ENCODE peak calls at places on chromosomes 4 and X, in four cellular contexts. U is neuronal stem cell, H is mesendoderm, Q is fibroblast of pulmonary artery. K is an unnamed sample.

GRCh38 chr4:6002926-6003325 is 15.3 kb downstream of the C4orf50 start:
- DNase-seq in H (no peak), Q (no peak), U (no peak), K (no peak)

GRCh38 chrX:82757614-82758013 is 750.5 kb upstream of the POU3F4 start:
- DNase-seq in H (no peak), Q (peak; percentile 2), U (no peak), K (no peak)

GRCh38 chrX:53263597-53264094 is 17.7 kb downstream of the IQSEC2 start:
- DNase-seq in U (no peak), H (peak; percentile 55), Q (peak; percentile 44), K (no peak)

GRCh38 chr4:100118213-100118612 is 72.1 kb downstream of the DDIT4L start:
- DNase-seq in H (no peak), U (no peak), Q (peak; percentile 14), K (no peak)

GRCh38 chr4:78267790-78268189 is 210.7 kb downstream of the FRAS1 start:
- DNase-seq in H (no peak), U (no peak), Q (no peak), K (no peak)

GRCh38 chr4:121950680-121951569 is 935 bp downstream of the TRPC3 start:
- DNase-seq in U (peak; percentile 8), Q (no peak), H (peak; percentile 41), K (peak; percentile 44)

GRCh38 chrX:74498924-74499323 is 77.6 kb downstream of the SLC16A2 start:
- DNase-seq in Q (no peak), H (no peak), U (no peak), K (no peak)

GRCh38 chrX:134570899-134571298 is 87.4 kb downstream of the PLAC1 start:
- DNase-seq in H (peak; percentile 23), U (no peak), Q (peak; percentile 8), K (no peak)

GRCh38 chr4:35950442-35950841 is 293.9 kb downstream of the ARAP2 start:
- DNase-seq in U (no peak), H (no peak), Q (no peak), K (no peak)

GRCh38 chr4:173433447-173433846 is 34.5 kb upstream of the SCRG1 start:
- DNase-seq in H (no peak), U (no peak), Q (no peak), K (no peak)

GRCh38 chr4:8836664-8837171 is 34.9 kb downstream of the HMX1 start:
- DNase-seq in U (no peak), H (no peak), Q (no peak), K (no peak)

GRCh38 chrX:68684291-68684918 is 36.9 kb downstream of the STARD8 start:
- DNase-seq in H (peak; percentile 56), Q (peak; percentile 48), U (no peak), K (no peak)

GRCh38 chr4:20370284-20370683 is 118.6 kb downstream of the SLIT2 start:
- DNase-seq in Q (peak; percentile 44), H (no peak), U (no peak), K (no peak)

GRCh38 chr4:106201373-106201772 is 114.6 kb downstream of the TBCK start:
- DNase-seq in Q (peak; percentile 36), U (no peak), H (peak; percentile 14), K (peak; percentile 30)

GRCh38 chr4:124902111-124902510 is 189.6 kb upstream of the ANKRD50 start:
- DNase-seq in Q (no peak), H (no peak), U (no peak), K (no peak)

GRCh38 chrX:31251336-31251735 is 179.5 kb upstream of the FTHL17 start:
- DNase-seq in H (no peak), Q (peak; percentile 2), U (no peak), K (no peak)

GRCh38 chr4:37803348-37803973 is 23.0 kb upstream of the PGM2 start:
- DNase-seq in H (peak; percentile 53), U (no peak), Q (peak; percentile 85), K (peak; percentile 62)

GRCh38 chrX:150463566-150463965 is 100.4 kb downstream of the MAMLD1 start:
- DNase-seq in H (no peak), Q (no peak), U (no peak), K (no peak)

GRCh38 chr4:74675673-74676279 is 118.5 kb downstream of the BTC start:
- DNase-seq in H (peak; percentile 59), Q (peak; percentile 86), U (no peak), K (peak; percentile 72)

GRCh38 chrX:17805120-17805519 is 56.0 kb downstream of the RAI2 start:
- DNase-seq in Q (no peak), H (peak; percentile 69), U (no peak), K (peak; percentile 52)

GRCh38 chr4:3870567-3870962 is 104.4 kb downstream of the ADRA2C start:
- DNase-seq in U (no peak), H (no peak), Q (no peak), K (no peak)

GRCh38 chr4:156516698-156517097 is 454.9 kb downstream of the PDGFC start:
- DNase-seq in Q (no peak), U (no peak), H (no peak), K (no peak)

GRCh38 chrX:103211012-103211715 is 3.7 kb upstream of the BEX4 start:
- DNase-seq in U (peak; percentile 31), H (peak; percentile 65), Q (peak; percentile 60), K (peak; percentile 76)

GRCh38 chr4:105630670-105631655 is 77.5 kb downstream of the INTS12 start:
- DNase-seq in U (no peak), H (no peak), Q (no peak), K (no peak)

GRCh38 chrX:118116308-118117068 is at the start of gene KLHL13:
- DNase-seq in Q (peak; percentile 17), H (peak; percentile 39), U (peak; percentile 33), K (peak; percentile 50)

GRCh38 chrX:12984629-12985303 is 9.9 kb downstream of the TMSB4X start:
- DNase-seq in U (no peak), H (no peak), Q (peak; percentile 61), K (no peak)

GRCh38 chrX:480861-481417 is 94.2 kb upstream of the PPP2R3B start:
- DNase-seq in Q (no peak), U (no peak), H (no peak), K (no peak)